ENCODE peak calls at places on chromosomes 5 and 9, in six cellular contexts. U is right lobe of liver, T is coronary artery, V is RWPE1, H is colonic mucosa, C is left lung. Q is an unnamed sample.

GRCh38 chr5:140041492-140042421 is 1.3 kb downstream of the NRG2 start:
- DNase-seq in C (peak; percentile 78), T (peak; percentile 81), U (peak; percentile 28), H (peak; percentile 22), V (peak; percentile 92), Q (no peak)

GRCh38 chr5:118314936-118315335 is 673.4 kb downstream of the DTWD2 start:
- DNase-seq in T (no peak), H (no peak), V (no peak), U (no peak), C (no peak), Q (no peak)

GRCh38 chr9:8826281-8826680 is 1026.7 kb upstream of the DMAC1 start:
- DNase-seq in C (no peak), V (no peak), T (no peak), H (no peak), U (no peak), Q (no peak)

GRCh38 chr9:80449513-80449912 is 877.7 kb downstream of the TLE4 start:
- DNase-seq in V (no peak), U (no peak), H (no peak), T (no peak), C (no peak), Q (no peak)

GRCh38 chr5:133694181-133694831 is 82.0 kb upstream of the FSTL4 start:
- DNase-seq in V (no peak), H (no peak), U (no peak), C (no peak), T (no peak), Q (no peak)

GRCh38 chr9:107730691-107731090 is 241.1 kb upstream of the KLF4 start:
- DNase-seq in C (no peak), U (no peak), H (no peak), V (no peak), T (no peak), Q (no peak)

GRCh38 chr5:170339780-170340167 is 42.2 kb upstream of the LCP2 start:
- DNase-seq in T (no peak), U (no peak), H (no peak), C (no peak), V (no peak), Q (no peak)

GRCh38 chr5:142399899-142400298 is 75.1 kb upstream of the SPRY4 start:
- DNase-seq in H (no peak), T (no peak), V (no peak), U (no peak), C (no peak), Q (no peak)

GRCh38 chr9:27355166-27355565 is 58.2 kb upstream of the EQTN start:
- DNase-seq in U (no peak), H (no peak), T (no peak), V (no peak), C (no peak), Q (no peak)

GRCh38 chr9:133683494-133684460 is 47.6 kb downstream of the DBH start:
- DNase-seq in U (peak; percentile 52), V (no peak), T (no peak), C (peak; percentile 77), H (no peak), Q (no peak)

GRCh38 chr5:98796197-98796972 is 22.9 kb downstream of the RGMB start:
- DNase-seq in C (no peak), V (peak; percentile 88), T (no peak), H (peak; percentile 83), U (no peak), Q (peak; percentile 63)

GRCh38 chr5:10289353-10289752 is 18.3 kb downstream of the CMBL start:
- DNase-seq in H (peak; percentile 81), T (no peak), V (no peak), C (no peak), U (peak; percentile 71), Q (no peak)

GRCh38 chr5:56359809-56360685 is 126.9 kb upstream of the ANKRD55 start:
- DNase-seq in V (no peak), T (no peak), U (no peak), H (no peak), C (no peak), Q (no peak)

GRCh38 chr9:86406366-86406765 is 52.2 kb upstream of the TUT7 start:
- DNase-seq in U (no peak), C (no peak), T (no peak), V (peak; percentile 70), H (no peak), Q (peak; percentile 91)

GRCh38 chr5:15914603-15915002 is 265.0 kb downstream of the MARCHF11 start:
- DNase-seq in V (no peak), C (no peak), T (no peak), U (no peak), H (no peak), Q (no peak)

GRCh38 chr5:43019615-43020293 is 20.4 kb downstream of the ANXA2R start:
- DNase-seq in V (no peak), C (peak; percentile 76), T (no peak), U (peak; percentile 70), H (peak; percentile 79), Q (peak; percentile 80)

GRCh38 chr9:69885474-69885929 is 64.9 kb downstream of the CFAP95 start:
- DNase-seq in V (peak; percentile 62), U (no peak), H (peak; percentile 25), T (no peak), C (no peak), Q (peak; percentile 32)

GRCh38 chr5:177126771-177127170 is 6.8 kb upstream of the NSD1 start:
- DNase-seq in V (no peak), T (no peak), H (no peak), U (no peak), C (peak; percentile 1), Q (no peak)

GRCh38 chr5:78320461-78320860 is 26.0 kb upstream of the AP3B1 start:
- DNase-seq in H (no peak), U (no peak), C (no peak), T (no peak), V (peak; percentile 49), Q (no peak)

GRCh38 chr5:27437594-27438200 is 399.3 kb upstream of the CDH9 start:
- DNase-seq in T (no peak), C (no peak), H (no peak), V (no peak), U (no peak), Q (no peak)

GRCh38 chr5:125798311-125798710 is 624.9 kb upstream of the GRAMD2B start:
- DNase-seq in T (no peak), C (no peak), U (no peak), V (peak; percentile 23), H (no peak), Q (no peak)

GRCh38 chr5:142221091-142221860 is 103.5 kb downstream of the SPRY4 start:
- DNase-seq in T (no peak), H (peak; percentile 25), V (no peak), C (no peak), U (no peak), Q (no peak)

GRCh38 chr5:162209005-162209605 is 141.5 kb downstream of the GABRG2 start:
- DNase-seq in H (peak; percentile 51), C (no peak), U (no peak), V (peak; percentile 9), T (no peak), Q (no peak)

GRCh38 chr9:95477885-95478790 is 38.6 kb downstream of the PTCH1 start:
- DNase-seq in V (no peak), C (no peak), U (no peak), H (no peak), T (no peak), Q (no peak)
- H3K27ac ChIP-seq in V (no peak overlapping the region), C (no peak overlapping the region), U (no peak overlapping the region), H (no peak overlapping the region), T (no peak overlapping the region), Q (no peak overlapping the region)

GRCh38 chr9:23160491-23160890 is 665.5 kb downstream of the ELAVL2 start:
- DNase-seq in T (no peak), V (no peak), C (no peak), H (no peak), U (no peak), Q (no peak)

GRCh38 chr9:23162789-23163188 is 663.3 kb downstream of the ELAVL2 start:
- DNase-seq in C (no peak), T (no peak), H (no peak), V (no peak), U (no peak), Q (no peak)

DNA sequence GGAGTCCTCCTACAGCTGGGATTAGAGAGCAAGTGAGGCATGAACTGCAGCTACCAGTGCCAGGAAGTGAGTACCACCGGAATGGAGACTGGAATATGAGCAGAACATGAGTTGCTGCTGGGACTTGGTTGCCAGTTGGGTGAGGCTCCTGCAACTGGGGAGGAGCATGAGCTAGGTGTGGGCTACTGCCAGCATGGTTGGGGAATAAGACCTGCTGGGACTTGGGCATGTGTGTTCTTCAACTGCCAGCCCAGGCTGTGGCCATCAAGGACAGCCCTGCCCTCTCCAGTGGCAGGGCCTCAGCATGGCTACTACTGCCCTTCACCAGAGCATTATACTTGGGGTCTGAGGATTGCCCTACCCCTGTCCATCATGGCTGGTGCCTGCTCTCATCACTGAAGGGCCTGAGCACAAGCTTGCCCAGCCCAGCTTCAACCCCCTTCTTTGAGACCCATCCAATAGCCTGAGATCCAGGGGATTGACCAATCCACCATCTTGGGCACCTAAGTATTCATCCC is 665.0 kb downstream of the ELAVL2 start:
- DNase-seq in C (peak; percentile 31), H (no peak), U (no peak), V (no peak), T (no peak), Q (no peak)
- TF ChIP-seq CTCF in C (no peak), H (no peak), U (no peak), V (no peak), T (no peak), Q (no peak)

DNA sequence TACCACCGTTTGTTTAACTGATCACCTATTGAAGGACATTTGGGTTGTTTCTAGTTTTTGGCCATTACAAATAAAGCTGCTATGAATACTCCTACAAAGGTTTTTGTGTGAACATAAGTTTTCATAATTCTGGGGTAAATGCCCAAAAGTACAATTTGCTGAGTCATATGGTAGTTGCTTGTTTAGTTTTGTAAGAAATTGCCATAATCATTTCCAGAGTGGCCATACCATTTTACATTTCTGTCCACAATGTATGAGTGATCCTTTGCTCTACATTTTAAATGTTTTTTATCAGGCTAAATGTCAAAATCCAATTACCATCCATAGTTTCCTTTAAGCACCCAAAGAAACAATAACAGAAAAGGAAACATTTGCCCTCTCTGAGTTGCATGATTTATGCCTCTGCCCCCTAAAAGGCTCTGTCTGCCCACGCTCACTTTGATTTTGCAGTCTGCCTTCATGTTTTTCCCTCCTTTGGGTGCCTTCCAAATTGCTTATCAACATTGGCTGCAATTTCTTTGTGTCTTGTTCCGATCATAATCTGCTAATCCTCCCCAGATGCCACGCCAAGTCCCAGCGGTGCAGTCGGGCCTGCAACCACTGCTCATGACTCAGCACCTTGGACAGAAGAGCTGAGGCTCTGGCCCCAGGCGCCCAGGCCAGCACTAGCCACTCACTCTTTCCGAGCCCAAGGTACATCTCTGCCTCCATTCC is 339.2 kb downstream of the PIK3R1 start:
- DNase-seq in H (peak; percentile 46), C (peak; percentile 69), V (peak; percentile 46), U (peak; percentile 70), T (no peak), Q (peak; percentile 42)
- H3K27ac ChIP-seq in H (no peak overlapping the region), C (no peak overlapping the region), V (peak overlapping the region; percentile 73), U (no peak overlapping the region), T (peak overlapping the region; percentile 50), Q (no peak overlapping the region)

GRCh38 chr5:93609756-93610155 is 26.7 kb downstream of the NR2F1 start:
- DNase-seq in H (no peak), C (no peak), V (no peak), U (no peak), T (no peak), Q (no peak)

GRCh38 chr5:93606384-93606752 is 23.3 kb downstream of the NR2F1 start:
- DNase-seq in C (no peak), U (no peak), H (no peak), T (no peak), V (no peak), Q (no peak)

GRCh38 chr5:93610581-93611167 is 27.7 kb downstream of the NR2F1 start:
- DNase-seq in V (no peak), T (no peak), C (no peak), U (no peak), H (no peak), Q (no peak)

GRCh38 chr5:93604119-93604963 is 21.3 kb downstream of the NR2F1 start:
- DNase-seq in U (no peak), V (no peak), C (peak; percentile 84), H (no peak), T (no peak), Q (no peak)

GRCh38 chr5:93607367-93608258 is 24.6 kb downstream of the NR2F1 start:
- DNase-seq in H (no peak), C (no peak), U (peak; percentile 14), T (no peak), V (peak; percentile 35), Q (peak; percentile 20)
- TF ChIP-seq CTCF in H (peak; percentile 19), C (peak; percentile 12), U (peak; percentile 51), T (no peak), V (peak; percentile 79), Q (peak; percentile 63)